ENCODE peak calls at places on chromosomes 12 and 14, in eight cellular contexts. W is HL-60, F is A549, G is K562, L is HCT116, K is SK-N-SH, J is Panc1, E is GM12878. Z is an unnamed sample.

GRCh38 chr14:61125314-61126082 is 144.5 kb downstream of the SLC38A6 start:
- DNase-seq in K (no peak), G (no peak), E (no peak), L (no peak), F (no peak), W (no peak), J (no peak), Z (no peak)

GRCh38 chr12:63826002-63826585 is 18.4 kb upstream of the SRGAP1 start:
- DNase-seq in L (peak), F (peak), W (peak), E (no peak), K (peak), J (no peak), G (peak), Z (peak)

GRCh38 chr12:80979251-80979650 is 41.5 kb upstream of the LIN7A start:
- DNase-seq in F (no peak), L (no peak), K (no peak), G (no peak), E (no peak), J (no peak), W (no peak), Z (no peak)

GRCh38 chr12:105025890-105026289 is 39.8 kb downstream of the NOPCHAP1 start:
- DNase-seq in G (no peak), F (no peak), W (no peak), J (no peak), L (no peak), E (no peak), K (no peak), Z (no peak)

GRCh38 chr12:3206536-3207072 is 129.4 kb downstream of the TSPAN9 start:
- DNase-seq in L (no peak), J (no peak), F (no peak), W (no peak), G (no peak), K (no peak), E (no peak), Z (no peak)

GRCh38 chr12:50003595-50003994 is 21.7 kb downstream of the RACGAP1 start:
- DNase-seq in E (no peak), L (no peak), J (no peak), G (no peak), K (no peak), W (no peak), F (no peak), Z (no peak)

GRCh38 chr14:42927313-42927712 is 1320.6 kb downstream of the LRFN5 start:
- DNase-seq in K (no peak), G (no peak), W (no peak), F (peak), L (no peak), J (no peak), E (no peak), Z (no peak)

GRCh38 chr14:22552001-22552826 is 36.8 kb downstream of the DAD1 start:
- DNase-seq in L (no peak), K (no peak), F (no peak), J (no peak), W (no peak), E (no peak), G (no peak), Z (no peak)

GRCh38 chr14:22448905-22449611 is 140.0 kb downstream of the DAD1 start:
- DNase-seq in J (no peak), F (no peak), L (no peak), E (no peak), W (no peak), K (no peak), G (no peak), Z (no peak)

GRCh38 chr12:124623344-124623885 is 56.0 kb upstream of the NCOR2 start:
- DNase-seq in L (no peak), F (no peak), W (no peak), G (no peak), J (no peak), E (no peak), K (no peak), Z (no peak)

GRCh38 chr12:121793501-121793835 is at the start of gene RHOF:
- DNase-seq in F (no peak), G (peak), K (peak), E (no peak), L (no peak), W (no peak), J (no peak), Z (peak)

GRCh38 chr12:81329088-81329487 is 251.2 kb downstream of the ACSS3 start:
- DNase-seq in K (no peak), J (no peak), F (peak), L (no peak), G (peak), E (no peak), W (peak), Z (peak)

GRCh38 chr12:79546461-79547043 is 144.2 kb downstream of the PAWR start:
- DNase-seq in W (no peak), E (no peak), F (peak), G (no peak), L (no peak), K (no peak), J (no peak), Z (peak)

GRCh38 chr14:100019156-100019882 is 45.9 kb upstream of the EVL start:
- DNase-seq in J (no peak), E (no peak), L (no peak), F (peak), W (no peak), G (no peak), K (peak), Z (peak)

GRCh38 chr12:96501908-96502307 is 12.5 kb downstream of the CFAP54 start:
- DNase-seq in F (no peak), G (no peak), W (no peak), E (no peak), J (no peak), K (no peak), L (no peak), Z (no peak)

GRCh38 chr14:104865631-104866441 is 768 bp downstream of the CEP170B start:
- DNase-seq in W (no peak), J (no peak), L (peak), F (peak), K (peak), G (peak), E (no peak), Z (peak)

GRCh38 chr12:6461401-6462233 is 8.9 kb downstream of the VAMP1 start:
- DNase-seq in F (no peak), L (no peak), E (peak), G (no peak), K (no peak), W (peak), J (no peak), Z (no peak)

GRCh38 chr12:24911284-24911791 is 37.6 kb downstream of the BCAT1 start:
- DNase-seq in F (peak), G (no peak), E (no peak), W (no peak), K (no peak), L (no peak), J (no peak), Z (no peak)

GRCh38 chr12:47247418-47247817 is 167.7 kb upstream of the AMIGO2 start:
- DNase-seq in G (no peak), W (no peak), L (no peak), J (no peak), K (no peak), E (no peak), F (no peak), Z (no peak)

GRCh38 chr14:103444837-103445524 is 59.8 kb downstream of the MARK3 start:
- DNase-seq in J (no peak), G (peak), E (no peak), L (no peak), F (peak), W (no peak), K (peak), Z (peak)

GRCh38 chr12:95974358-95974757 is 21.8 kb downstream of the HAL start:
- DNase-seq in L (no peak), E (no peak), W (no peak), F (no peak), G (no peak), K (no peak), J (no peak), Z (no peak)

GRCh38 chr14:69715725-69716482 is 51.0 kb upstream of the SRSF5 start:
- DNase-seq in G (no peak), E (no peak), K (peak), L (no peak), F (no peak), J (no peak), W (peak), Z (no peak)

GRCh38 chr12:112841240-112841639 is 49.7 kb downstream of the RPH3A start:
- DNase-seq in E (no peak), J (no peak), K (no peak), L (no peak), G (no peak), W (no peak), F (no peak), Z (no peak)

GRCh38 chr12:111758120-111758561 is 8.6 kb upstream of the ALDH2 start:
- DNase-seq in F (no peak), J (no peak), G (no peak), W (peak), K (no peak), L (no peak), E (no peak), Z (peak)

GRCh38 chr12:104507672-104508071 is 50.9 kb downstream of the CHST11 start:
- DNase-seq in J (no peak), K (no peak), L (no peak), G (peak), W (no peak), F (no peak), E (no peak), Z (no peak)

GRCh38 chr12:109714913-109715244 is 1.3 kb downstream of the FAM222A start:
- DNase-seq in F (no peak), E (no peak), G (no peak), L (no peak), W (no peak), K (peak), J (no peak), Z (no peak)

GRCh38 chr14:106218189-106218588 is 691.8 kb downstream of the TMEM121 start:
- DNase-seq in K (no peak), W (no peak), J (no peak), G (no peak), L (no peak), F (no peak), E (peak), Z (no peak)

GRCh38 chr14:78367355-78367754 is 197.2 kb downstream of the NRXN3 start:
- DNase-seq in W (no peak), L (no peak), K (no peak), J (no peak), G (no peak), E (no peak), F (no peak), Z (no peak)

GRCh38 chr12:29519585-29520182 is 22.2 kb upstream of the OVCH1 start:
- DNase-seq in L (peak), W (peak), G (peak), F (peak), K (peak), J (peak), E (no peak), Z (peak)

GRCh38 chr12:98719515-98720504 is 74.7 kb downstream of the APAF1 start:
- DNase-seq in E (no peak), F (no peak), K (no peak), G (no peak), L (no peak), J (no peak), W (no peak), Z (no peak)

GRCh38 chr14:46245281-46245680 is 406.3 kb downstream of the RPL10L start:
- DNase-seq in F (no peak), W (no peak), E (no peak), K (no peak), L (no peak), G (no peak), J (no peak), Z (no peak)

GRCh38 chr14:28767851-28768548 is 1.4 kb downstream of the FOXG1 start:
- DNase-seq in K (no peak), E (no peak), W (no peak), J (no peak), L (no peak), F (no peak), G (peak), Z (peak)

GRCh38 chr12:105109465-105110212 is 2.1 kb downstream of the WASHC4 start:
- DNase-seq in L (no peak), W (no peak), K (no peak), E (peak), F (peak), J (no peak), G (no peak), Z (peak)

GRCh38 chr14:32077081-32078029 is at the start of gene ARHGAP5:
- DNase-seq in K (peak), W (peak), F (peak), G (no peak), E (no peak), L (no peak), J (no peak), Z (peak)

GRCh38 chr12:79451365-79451764 is 239.4 kb downstream of the PAWR start:
- DNase-seq in L (no peak), K (no peak), E (no peak), F (no peak), G (no peak), W (no peak), J (no peak), Z (no peak)

GRCh38 chr12:109586385-109587296 is 13.0 kb downstream of the MVK start:
- DNase-seq in K (no peak), E (no peak), J (no peak), W (no peak), F (peak), L (no peak), G (no peak), Z (no peak)

GRCh38 chr12:52032431-52032796 is 18.8 kb upstream of the NR4A1 start:
- DNase-seq in L (no peak), G (no peak), K (no peak), F (no peak), J (no peak), E (no peak), W (no peak), Z (no peak)

GRCh38 chr12:70196732-70197361 is 46.4 kb upstream of the CNOT2 start:
- DNase-seq in L (no peak), J (no peak), G (no peak), W (no peak), K (peak), F (no peak), E (no peak), Z (no peak)
- TF ChIP-seq REST in L (no peak), J (no peak), G (no peak), W (no peak), K (no peak), F (no peak), E (no peak), Z (no peak)

DNA sequence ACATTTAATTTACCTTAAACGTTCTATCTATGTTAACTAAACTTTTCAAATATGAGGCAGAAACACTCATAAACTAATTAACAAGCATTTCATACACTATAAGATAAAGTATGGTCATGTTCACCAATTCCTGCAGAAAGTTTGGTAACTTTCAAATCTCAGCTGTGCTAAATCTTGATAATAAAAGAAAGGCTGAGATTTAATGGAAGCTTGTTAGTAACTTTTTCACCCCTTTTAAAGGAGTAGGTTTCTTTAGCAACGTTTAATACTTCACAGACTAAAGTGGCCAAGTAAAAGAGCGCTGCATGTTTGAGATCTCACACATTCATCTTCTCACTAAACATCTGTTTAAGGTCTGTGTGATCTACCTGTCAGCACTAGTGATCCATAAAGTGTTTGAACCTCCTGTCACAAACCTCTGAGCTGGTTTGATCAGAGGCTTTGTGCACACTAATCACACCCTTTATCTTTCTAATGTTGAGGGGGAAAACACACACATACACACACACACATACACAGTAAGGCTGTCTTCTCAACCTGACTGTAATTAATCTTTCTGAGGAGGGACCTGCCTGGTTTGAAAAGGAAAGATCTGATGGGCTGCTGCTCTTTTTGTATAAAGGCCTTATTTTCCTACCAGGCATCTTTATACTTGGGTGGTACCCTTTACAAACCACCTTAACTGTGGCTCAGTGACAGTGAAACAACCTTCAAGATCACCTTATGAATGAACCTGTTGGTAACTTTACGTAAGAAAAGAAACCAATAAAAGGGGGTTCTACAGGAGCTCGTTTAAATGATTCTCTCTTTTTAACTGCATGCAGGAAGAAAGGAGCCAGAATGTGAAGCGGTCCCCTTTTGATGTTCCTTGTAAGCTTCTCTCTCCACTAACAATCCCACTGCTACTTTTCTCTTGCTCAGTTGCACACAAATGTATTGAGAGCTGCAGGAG is 244.2 kb downstream of the SOX5 start:
- DNase-seq in E (no peak), J (no peak), F (no peak), K (no peak), G (no peak), W (no peak), L (no peak), Z (peak)
- TF ChIP-seq REST in E (no peak), J (no peak), F (no peak), K (no peak), G (no peak), W (no peak), L (no peak), Z (no peak)

DNA sequence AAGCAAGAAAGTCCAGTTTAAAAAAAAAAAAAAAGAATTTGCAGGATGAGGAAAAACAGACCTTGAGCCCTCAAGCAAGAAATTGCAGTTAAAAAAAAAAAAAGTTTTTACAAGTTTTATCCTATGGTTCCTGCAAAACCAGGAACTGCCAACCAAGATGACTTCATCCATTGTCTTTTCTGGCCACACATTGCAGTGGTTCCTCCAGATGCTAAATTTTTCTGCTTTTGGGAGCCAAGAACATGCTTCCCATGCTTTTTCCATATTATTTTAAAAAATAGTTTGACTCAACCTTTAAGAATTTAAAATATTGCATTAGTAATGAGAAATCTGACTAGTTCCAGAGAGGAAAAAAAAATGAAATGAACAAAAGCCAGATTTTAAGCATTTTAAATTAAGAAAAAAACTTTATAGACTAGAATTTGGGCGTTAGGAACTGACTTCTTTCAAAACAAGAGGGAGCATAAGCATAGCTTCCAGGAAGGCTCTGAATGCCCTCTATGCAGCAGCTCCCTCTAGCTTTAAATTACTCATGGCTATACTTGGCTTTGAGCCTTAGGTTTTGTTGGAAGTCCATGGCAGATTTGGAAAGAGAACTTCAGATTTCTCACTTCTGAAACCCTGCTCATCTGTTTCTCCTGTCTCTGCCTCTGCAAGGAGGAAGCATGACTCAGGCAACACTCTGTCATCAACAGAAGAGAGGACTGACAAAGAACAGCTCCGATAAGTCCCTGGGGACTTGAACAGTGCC is 124.5 kb downstream of the GPR65 start:
- DNase-seq in W (peak), G (no peak), K (no peak), J (no peak), L (no peak), F (peak), E (no peak), Z (peak)
- TF ChIP-seq REST in W (no peak), G (no peak), K (no peak), J (no peak), L (no peak), F (no peak), E (no peak), Z (no peak)

GRCh38 chr12:132294121-132295034 is 35.0 kb downstream of the GALNT9 start:
- DNase-seq in E (no peak), F (no peak), W (no peak), K (no peak), L (no peak), J (no peak), G (no peak), Z (no peak)
- TF ChIP-seq REST in E (no peak), F (no peak), W (no peak), K (no peak), L (no peak), J (no peak), G (no peak), Z (no peak)

DNA sequence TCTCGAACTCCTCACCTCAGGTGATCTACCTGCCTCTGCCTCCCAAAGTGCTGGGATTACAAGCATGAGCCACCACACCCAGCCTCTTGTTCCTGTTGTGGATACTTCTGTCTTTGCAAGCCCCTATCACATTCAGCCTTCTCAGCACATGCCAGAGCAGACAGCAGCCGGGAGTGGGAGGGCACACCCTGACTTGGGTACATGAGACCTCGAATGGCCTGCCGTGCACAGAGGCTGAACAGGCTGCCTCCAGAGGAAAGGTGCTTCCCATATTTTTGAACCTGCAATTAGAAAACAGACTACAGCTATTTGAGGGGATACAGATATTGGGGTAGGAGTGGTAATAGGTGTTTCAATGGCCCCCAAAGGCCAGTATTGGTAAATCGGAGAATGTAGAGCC is 307.3 kb upstream of the DIO3 start:
- DNase-seq in J (no peak), L (no peak), K (peak), G (no peak), F (no peak), E (no peak), W (no peak), Z (no peak)
- TF ChIP-seq REST in J (no peak), L (no peak), K (no peak), G (no peak), F (no peak), E (no peak), W (no peak), Z (no peak)